ENCODE peak calls at places on chromosomes 16 and 17, in eight cellular contexts. F, Z, Q, J, O, S, V and W are unnamed samples.
A peak's percentile ranks its signal among the peaks of the same experiment; 100 is the strongest.

GRCh38 chr16:89574681-89575246 is 794 bp upstream of the CPNE7 start:
- DNase-seq in F (no peak), Z (peak; percentile 88), Q (peak; percentile 93), J (peak; percentile 63), O (peak; percentile 40), S (no peak), V (no peak), W (peak; percentile 10)

GRCh38 chr17:17781591-17782424 is 55.0 kb downstream of the SREBF1 start:
- DNase-seq in F (no peak), Z (peak; percentile 83), Q (peak; percentile 78), J (peak; percentile 29), O (peak; percentile 27), S (peak; percentile 50), V (no peak), W (no peak)

GRCh38 chr16:28522792-28523191 is 16.0 kb downstream of the NUPR1 start:
- DNase-seq in F (no peak), Z (no peak), Q (no peak), J (no peak), O (no peak), S (no peak), V (no peak), W (no peak)

GRCh38 chr17:76076765-76077581 is 2.0 kb upstream of the ZACN start:
- DNase-seq in F (peak; percentile 56), Z (no peak), Q (peak; percentile 54), J (no peak), O (peak; percentile 32), S (no peak), V (no peak), W (peak; percentile 17)

GRCh38 chr16:28904363-28904762 is 20.7 kb downstream of the RABEP2 start:
- DNase-seq in F (no peak), Z (no peak), Q (no peak), J (no peak), O (no peak), S (no peak), V (no peak), W (no peak)

GRCh38 chr17:44655983-44656700 is at the start of gene MEIOC:
- DNase-seq in F (peak; percentile 46), Z (peak; percentile 33), Q (peak; percentile 80), J (no peak), O (peak; percentile 16), S (no peak), V (no peak), W (no peak)

GRCh38 chr16:25012525-25012991 is 2.6 kb downstream of the ARHGAP17 start:
- DNase-seq in F (no peak), Z (peak; percentile 62), Q (no peak), J (peak; percentile 90), O (no peak), S (no peak), V (peak; percentile 95), W (no peak)

GRCh38 chr16:87375426-87376135 is 8.0 kb downstream of the FBXO31 start:
- DNase-seq in F (no peak), Z (no peak), Q (peak; percentile 1), J (peak; percentile 42), O (no peak), S (no peak), V (no peak), W (no peak)

GRCh38 chr16:70804729-70805169 is 3.8 kb upstream of the VAC14 start:
- DNase-seq in F (no peak), Z (no peak), Q (no peak), J (no peak), O (peak; percentile 6), S (no peak), V (no peak), W (no peak)

GRCh38 chr17:41734139-41734948 is at the start of gene HAP1:
- DNase-seq in F (no peak), Z (peak; percentile 43), Q (peak; percentile 79), J (no peak), O (no peak), S (no peak), V (no peak), W (no peak)

GRCh38 chr16:73063854-73064226 is 15.9 kb upstream of the ZFHX3 start:
- DNase-seq in F (no peak), Z (no peak), Q (no peak), J (no peak), O (no peak), S (no peak), V (no peak), W (no peak)

GRCh38 chr17:73706858-73707257 is 62.6 kb upstream of the SDK2 start:
- DNase-seq in F (no peak), Z (no peak), Q (no peak), J (no peak), O (no peak), S (no peak), V (no peak), W (no peak)

GRCh38 chr17:36994438-36994837 is 45.7 kb downstream of the AATF start:
- DNase-seq in F (no peak), Z (no peak), Q (no peak), J (peak; percentile 72), O (no peak), S (no peak), V (peak; percentile 16), W (no peak)

GRCh38 chr17:77374170-77374936 is 233.6 kb downstream of the SEC14L1 start:
- DNase-seq in F (peak; percentile 76), Z (peak; percentile 94), Q (peak; percentile 96), J (peak; percentile 83), O (peak; percentile 78), S (peak; percentile 85), V (no peak), W (peak; percentile 60)

GRCh38 chr16:17836868-17837602 is 366.3 kb upstream of the XYLT1 start:
- DNase-seq in F (no peak), Z (peak; percentile 37), Q (peak; percentile 75), J (peak; percentile 96), O (no peak), S (no peak), V (peak; percentile 96), W (no peak)

GRCh38 chr16:65249768-65250167 is 127.9 kb upstream of the CDH11 start:
- DNase-seq in F (no peak), Z (peak; percentile 51), Q (no peak), J (no peak), O (no peak), S (peak; percentile 17), V (no peak), W (no peak)

GRCh38 chr17:21215935-21216334 is 2.0 kb upstream of the TMEM11 start:
- DNase-seq in F (no peak), Z (peak; percentile 41), Q (no peak), J (no peak), O (no peak), S (no peak), V (no peak), W (no peak)

GRCh38 chr16:9527976-9528375 is 436.5 kb downstream of the HAPSTR1 start:
- DNase-seq in F (no peak), Z (no peak), Q (peak; percentile 13), J (no peak), O (no peak), S (no peak), V (no peak), W (no peak)

GRCh38 chr17:78677303-78678219 is 100.4 kb upstream of the DNAH17 start:
- DNase-seq in F (no peak), Z (no peak), Q (no peak), J (no peak), O (no peak), S (no peak), V (no peak), W (no peak)

GRCh38 chr17:52148288-52148968 is 10.1 kb downstream of the CA10 start:
- DNase-seq in F (no peak), Z (no peak), Q (no peak), J (no peak), O (no peak), S (no peak), V (no peak), W (no peak)

DNA sequence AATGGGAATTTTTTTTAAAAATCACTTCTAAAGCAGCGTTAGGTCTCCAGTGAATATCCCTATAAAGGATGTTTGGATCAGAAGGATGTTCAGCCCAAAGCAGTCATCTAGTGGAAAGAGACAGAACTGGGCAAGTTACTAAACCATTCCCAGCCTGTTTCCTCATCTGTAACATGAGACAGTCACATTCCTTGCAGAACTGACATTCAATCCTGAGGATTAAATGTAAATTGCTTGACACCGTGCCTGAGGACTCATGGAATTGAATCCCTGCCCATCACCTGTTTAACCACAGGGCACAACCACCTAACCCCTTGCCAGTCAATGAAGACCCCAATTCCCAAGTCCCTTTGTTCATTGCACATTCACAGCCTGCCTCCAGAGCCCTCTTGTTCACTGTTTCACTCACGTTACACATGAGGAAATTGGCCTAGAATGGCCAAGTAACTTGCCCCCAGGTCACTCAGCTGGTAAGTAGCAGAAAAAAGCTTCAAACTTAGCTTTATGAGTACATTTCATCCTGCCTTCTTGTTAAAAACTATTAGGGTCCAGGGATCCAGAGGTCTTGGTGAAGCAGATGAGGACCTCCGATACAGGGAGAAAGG is 1.4 kb downstream of the CMTM2 start:
- DNase-seq in F (no peak), Z (no peak), Q (peak; percentile 54), J (peak; percentile 72), O (no peak), S (no peak), V (peak; percentile 57), W (no peak)
- TF ChIP-seq CTCF in F (no peak), Z (peak; percentile 15), Q (no peak), J (peak; percentile 29), O (no peak), S (no peak), V (peak; percentile 42), W (no peak)

GRCh38 chr16:11092788-11093577 is 148.6 kb downstream of the CLEC16A start:
- DNase-seq in F (no peak), Z (no peak), Q (no peak), J (no peak), O (no peak), S (no peak), V (no peak), W (no peak)
- TF ChIP-seq CTCF in F (no peak), Z (no peak), Q (no peak), J (no peak), O (no peak), S (no peak), V (no peak), W (no peak)

GRCh38 chr16:23432176-23433128 is 20.5 kb downstream of the COG7 start:
- DNase-seq in F (no peak), Z (no peak), Q (no peak), J (no peak), O (no peak), S (no peak), V (no peak), W (no peak)
- TF ChIP-seq CTCF in F (no peak), Z (no peak), Q (no peak), J (peak; percentile 58), O (no peak), S (no peak), V (peak; percentile 30), W (no peak)

GRCh38 chr17:54982399-54982798 is 13.8 kb downstream of the STXBP4 start:
- DNase-seq in F (no peak), Z (no peak), Q (no peak), J (peak; percentile 19), O (no peak), S (no peak), V (no peak), W (no peak)

GRCh38 chr17:54979657-54980056 is 11.1 kb downstream of the STXBP4 start:
- DNase-seq in F (no peak), Z (no peak), Q (no peak), J (no peak), O (no peak), S (no peak), V (no peak), W (no peak)

GRCh38 chr17:54983260-54983659 is 14.7 kb downstream of the STXBP4 start:
- DNase-seq in F (no peak), Z (no peak), Q (no peak), J (no peak), O (no peak), S (no peak), V (no peak), W (no peak)

GRCh38 chr17:54977744-54978143 is 9.2 kb downstream of the STXBP4 start:
- DNase-seq in F (no peak), Z (no peak), Q (no peak), J (no peak), O (no peak), S (no peak), V (no peak), W (no peak)

GRCh38 chr17:54980372-54980771 is 11.8 kb downstream of the STXBP4 start:
- DNase-seq in F (no peak), Z (no peak), Q (no peak), J (no peak), O (no peak), S (no peak), V (no peak), W (no peak)
- TF ChIP-seq CTCF in F (no peak), Z (no peak), Q (no peak), J (no peak), O (no peak), S (no peak), V (no peak), W (no peak)